ENCODE peak calls at places on chromosomes 2 and 18, in seven cellular contexts. I, W, Q, F, A, M and N are unnamed samples.
A peak's percentile ranks its signal among the peaks of the same experiment; 100 is the strongest.

GRCh38 chr2:119474371-119475224 is 42.9 kb downstream of the TMEM37 start:
- DNase-seq in I (no peak), W (no peak), Q (no peak), F (no peak), A (no peak), M (no peak), N (no peak)

GRCh38 chr2:100292022-100292580 is 30.2 kb downstream of the LONRF2 start:
- DNase-seq in I (peak; percentile 73), W (peak; percentile 65), Q (no peak), F (peak; percentile 81), A (no peak), M (peak; percentile 90), N (peak; percentile 74)

GRCh38 chr2:127155901-127156300 is 48.9 kb upstream of the BIN1 start:
- DNase-seq in I (no peak), W (no peak), Q (peak; percentile 59), F (peak; percentile 83), A (no peak), M (no peak), N (no peak)

GRCh38 chr2:134020608-134021007 is 233.3 kb upstream of the MGAT5 start:
- DNase-seq in I (no peak), W (no peak), Q (no peak), F (no peak), A (no peak), M (no peak), N (no peak)

GRCh38 chr2:109463891-109464290 is 149.9 kb downstream of the SEPTIN10 start:
- DNase-seq in I (no peak), W (no peak), Q (no peak), F (no peak), A (no peak), M (no peak), N (no peak)

GRCh38 chr18:3525870-3526420 is 76.0 kb downstream of the TGIF1 start:
- DNase-seq in I (no peak), W (no peak), Q (no peak), F (no peak), A (peak; percentile 9), M (no peak), N (no peak)

GRCh38 chr2:177740718-177741117 is 331.9 kb downstream of the PDE11A start:
- DNase-seq in I (no peak), W (no peak), Q (no peak), F (no peak), A (no peak), M (no peak), N (no peak)

GRCh38 chr2:12741361-12741760 is 24.6 kb downstream of the TRIB2 start:
- DNase-seq in I (no peak), W (no peak), Q (no peak), F (no peak), A (no peak), M (no peak), N (no peak)

GRCh38 chr2:42844901-42845685 is 52.7 kb upstream of the HAAO start:
- DNase-seq in I (no peak), W (no peak), Q (no peak), F (peak; percentile 57), A (no peak), M (no peak), N (no peak)

GRCh38 chr2:225009768-225010167 is 32.5 kb downstream of the DOCK10 start:
- DNase-seq in I (no peak), W (no peak), Q (no peak), F (no peak), A (no peak), M (no peak), N (no peak)

GRCh38 chr2:219492575-219492974 is 6.1 kb upstream of the GMPPA start:
- DNase-seq in I (no peak), W (no peak), Q (no peak), F (no peak), A (no peak), M (no peak), N (no peak)

GRCh38 chr2:108377815-108378630 is at the start of gene SULT1C4:
- DNase-seq in I (no peak), W (no peak), Q (peak; percentile 22), F (peak; percentile 41), A (no peak), M (no peak), N (no peak)

GRCh38 chr2:239563561-239563960 is 162.7 kb upstream of the HDAC4 start:
- DNase-seq in I (no peak), W (no peak), Q (no peak), F (no peak), A (no peak), M (no peak), N (no peak)

GRCh38 chr2:40372586-40372985 is 79.3 kb downstream of the SLC8A1 start:
- DNase-seq in I (no peak), W (no peak), Q (no peak), F (no peak), A (no peak), M (no peak), N (no peak)

GRCh38 chr2:40371525-40372277 is 80.2 kb downstream of the SLC8A1 start:
- DNase-seq in I (no peak), W (no peak), Q (no peak), F (peak; percentile 66), A (no peak), M (no peak), N (no peak)

GRCh38 chr2:40369619-40370397 is 82.1 kb downstream of the SLC8A1 start:
- DNase-seq in I (no peak), W (no peak), Q (no peak), F (no peak), A (no peak), M (no peak), N (no peak)

GRCh38 chr2:40372278-40372580 is 79.7 kb downstream of the SLC8A1 start:
- DNase-seq in I (no peak), W (no peak), Q (no peak), F (no peak), A (no peak), M (no peak), N (no peak)

GRCh38 chr2:40373093-40373492 is 78.8 kb downstream of the SLC8A1 start:
- DNase-seq in I (no peak), W (no peak), Q (no peak), F (no peak), A (no peak), M (no peak), N (no peak)
- H3K27ac ChIP-seq in I (no peak overlapping the region), W (no peak overlapping the region), Q (no peak overlapping the region), F (peak overlapping the region; percentile 80), A (no peak overlapping the region), M (no peak overlapping the region), N (no peak overlapping the region)

GRCh38 chr2:65722028-65722427 is 289.6 kb upstream of the SPRED2 start:
- DNase-seq in I (no peak), W (no peak), Q (no peak), F (peak; percentile 61), A (no peak), M (no peak), N (peak; percentile 15)
- TF ChIP-seq CTCF in I (peak; percentile 50), W (peak; percentile 29), Q (no peak), F (peak; percentile 57), A (no peak), M (peak; percentile 6), N (no peak)

DNA sequence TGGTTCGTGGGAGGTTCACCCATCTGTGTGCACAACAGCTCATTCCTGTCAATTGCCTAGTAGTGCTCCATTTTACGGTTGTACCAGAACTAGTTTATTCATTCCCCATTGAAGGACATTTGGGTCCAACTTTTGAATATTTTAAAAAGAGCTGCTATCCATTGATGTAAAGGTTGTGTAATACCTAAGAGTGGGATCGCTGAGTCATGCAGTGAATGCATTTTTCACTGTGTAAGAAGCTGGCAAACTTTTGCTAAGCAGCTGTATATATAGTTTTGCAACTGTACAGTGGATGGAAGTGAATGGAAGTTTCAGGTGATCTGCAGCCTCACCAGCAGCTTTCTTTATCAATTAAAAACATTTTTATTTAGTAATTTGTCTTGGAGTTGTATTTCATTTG is 104.5 kb downstream of the DCDC2C start:
- DNase-seq in I (no peak), W (no peak), Q (no peak), F (no peak), A (no peak), M (no peak), N (no peak)
- H3K27ac ChIP-seq in I (no peak overlapping the region), W (no peak overlapping the region), Q (no peak overlapping the region), F (no peak overlapping the region), A (no peak overlapping the region), M (no peak overlapping the region), N (no peak overlapping the region)

GRCh38 chr2:47072728-47073191 is 82.3 kb downstream of the STPG4 start:
- DNase-seq in I (no peak), W (no peak), Q (peak; percentile 40), F (no peak), A (no peak), M (no peak), N (no peak)

GRCh38 chr2:47073217-47073616 is 81.9 kb downstream of the STPG4 start:
- DNase-seq in I (no peak), W (no peak), Q (no peak), F (no peak), A (no peak), M (no peak), N (no peak)

GRCh38 chr2:47073641-47074040 is 81.5 kb downstream of the STPG4 start:
- DNase-seq in I (no peak), W (no peak), Q (no peak), F (no peak), A (no peak), M (no peak), N (no peak)

GRCh38 chr2:47070920-47071824 is 83.9 kb downstream of the STPG4 start:
- DNase-seq in I (no peak), W (peak; percentile 68), Q (peak; percentile 84), F (peak; percentile 72), A (peak; percentile 25), M (no peak), N (no peak)

DNA sequence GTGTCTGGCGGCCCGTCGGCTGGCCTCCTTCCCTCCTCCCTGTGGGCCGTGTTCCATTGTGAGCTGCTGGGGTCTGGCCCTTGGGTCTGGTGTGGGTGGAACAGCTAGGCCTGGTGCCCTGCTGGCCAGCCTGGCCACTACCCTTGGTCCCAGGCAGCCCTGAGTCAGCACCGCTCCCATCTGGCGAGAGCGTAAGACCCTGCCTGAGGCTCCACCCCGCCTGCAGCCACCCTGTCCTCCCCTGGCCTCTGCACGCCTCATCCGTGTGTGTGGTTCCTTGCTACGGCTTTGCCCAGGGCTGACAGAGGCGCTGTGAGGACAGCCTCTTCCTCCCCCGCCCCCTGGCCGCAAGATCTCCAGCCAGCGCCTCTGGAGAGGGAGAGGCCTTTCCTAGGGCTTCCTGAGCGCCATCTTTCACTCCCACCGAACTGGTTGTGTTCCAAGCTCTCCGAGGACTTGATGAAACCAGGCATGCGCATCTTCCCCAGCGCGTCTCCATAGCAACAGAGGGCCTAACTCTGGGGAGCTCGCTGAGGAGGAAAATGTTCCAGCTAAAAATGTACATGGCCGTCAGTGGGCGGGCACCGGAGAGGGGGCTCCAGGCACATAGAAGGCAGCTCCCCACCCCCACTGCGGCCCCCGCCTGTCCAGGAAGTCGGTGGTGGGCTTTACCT is 83.0 kb downstream of the STPG4 start:
- DNase-seq in I (no peak), W (no peak), Q (peak; percentile 88), F (peak; percentile 97), A (no peak), M (no peak), N (no peak)
- TF ChIP-seq CTCF in I (no peak), W (no peak), Q (no peak), F (peak; percentile 28), A (no peak), M (no peak), N (no peak)